ENCODE peak calls at places on chromosomes 3 and 15, in four cellular contexts. E is NCI-H1105 treated with DMSO at 0.1 percent for 48 hours; S is natural killer cell treated with Interleukin-12 subunit alpha and Interleukin-12 subunit beta and Interleukin-15 and Interleukin-18, amount 100 ng/mL, for 72 hours; N is T-cell. Y is an unnamed sample.

GRCh38 chr3:99878005-99878404 is 60.3 kb downstream of the CMSS1 start:
- DNase-seq in E (no peak), N (no peak), S (no peak), Y (peak)

GRCh38 chr15:78177447-78177873 is 28.3 kb downstream of the IDH3A start:
- DNase-seq in E (no peak), S (no peak), N (no peak), Y (peak)

GRCh38 chr3:139302801-139303113 is 41.1 kb upstream of the MRPS22 start:
- DNase-seq in N (no peak), E (no peak), S (no peak), Y (no peak)

GRCh38 chr3:20683912-20684311 is 497.9 kb upstream of the SGO1 start:
- DNase-seq in S (no peak), E (no peak), N (no peak), Y (peak)

GRCh38 chr3:54837964-54838363 is 89.9 kb downstream of the LRTM1 start:
- DNase-seq in S (no peak), N (no peak), E (no peak), Y (peak)

GRCh38 chr3:123244128-123244527 is 42.4 kb downstream of the SEC22A start:
- DNase-seq in E (no peak), N (peak), S (no peak), Y (no peak)

GRCh38 chr3:36991147-36991546 is 1.8 kb downstream of the EPM2AIP1 start:
- DNase-seq in S (no peak), N (no peak), E (no peak), Y (no peak)

GRCh38 chr15:56215769-56216168 is 27.9 kb downstream of the RFX7 start:
- DNase-seq in E (no peak), S (no peak), N (no peak), Y (peak)

GRCh38 chr3:171374661-171375285 is 85.4 kb downstream of the TNIK start:
- DNase-seq in S (no peak), N (no peak), E (no peak), Y (peak)

GRCh38 chr3:193560870-193561269 is 6.2 kb upstream of the ATP13A4 start:
- DNase-seq in E (peak), S (no peak), N (no peak), Y (no peak)

GRCh38 chr3:106337116-106337515 is 468.3 kb upstream of the CBLB start:
- DNase-seq in S (no peak), E (no peak), N (no peak), Y (peak)

GRCh38 chr3:197711973-197712707 is 24.6 kb downstream of the RUBCN start:
- DNase-seq in S (peak), N (peak), E (no peak), Y (peak)

GRCh38 chr3:46660003-46660402 is 33.5 kb downstream of the ALS2CL start:
- DNase-seq in N (no peak), E (no peak), S (no peak), Y (no peak)

GRCh38 chr15:91408476-91409076 is 308.5 kb downstream of the SV2B start:
- DNase-seq in S (no peak), E (peak), N (no peak), Y (no peak)

GRCh38 chr3:144553301-144553700 is 581.7 kb downstream of the DIPK2A start:
- DNase-seq in E (no peak), N (no peak), S (no peak), Y (no peak)

GRCh38 chr3:25088284-25088683 is 339.8 kb upstream of the RARB start:
- DNase-seq in N (no peak), E (no peak), S (no peak), Y (no peak)

GRCh38 chr3:186985713-186986364 is 55.5 kb downstream of the ST6GAL1 start:
- DNase-seq in S (no peak), E (no peak), N (no peak), Y (peak)

GRCh38 chr3:66037330-66037985 is 1.3 kb downstream of the MAGI1 start:
- DNase-seq in E (peak), N (no peak), S (no peak), Y (peak)

Y was measured in LHCN-M2.